ENCODE peak calls at places on chromosomes 5 and 9, in six cellular contexts. C, T, M, V, A and I are unnamed samples.

GRCh38 chr9:105157178-105157583 is 87.3 kb upstream of the SLC44A1 start:
- DNase-seq in C (peak), T (peak), V (peak), M (peak), A (peak), I (peak)

GRCh38 chr9:72628191-72628590 is 106.8 kb downstream of the TMC1 start:
- DNase-seq in C (no peak), T (no peak), M (no peak), V (no peak), A (no peak), I (no peak)

GRCh38 chr5:42225009-42225408 is 198.2 kb upstream of the GHR start:
- DNase-seq in T (no peak), M (no peak), A (no peak), C (no peak), V (no peak), I (no peak)

GRCh38 chr5:1732238-1732880 is 67.3 kb downstream of the MRPL36 start:
- DNase-seq in T (no peak), A (no peak), M (no peak), V (no peak), C (peak), I (no peak)

GRCh38 chr5:176161431-176161830 is 76.8 kb upstream of the SIMC1 start:
- DNase-seq in A (no peak), M (no peak), T (no peak), V (no peak), C (no peak), I (no peak)

GRCh38 chr9:113649054-113649453 is 185.5 kb downstream of the RGS3 start:
- DNase-seq in A (peak), V (peak), C (peak), M (peak), T (peak), I (no peak)

GRCh38 chr9:37362430-37362829 is 60.1 kb upstream of the GRHPR start:
- DNase-seq in M (no peak), V (no peak), T (no peak), C (no peak), A (no peak), I (no peak)

GRCh38 chr9:68844196-68844595 is 139.2 kb downstream of the PIP5K1B start:
- DNase-seq in V (no peak), M (no peak), T (no peak), A (no peak), C (no peak), I (no peak)

GRCh38 chr5:40603378-40603777 is 76.3 kb upstream of the PTGER4 start:
- DNase-seq in A (no peak), T (no peak), V (no peak), M (peak), C (no peak), I (no peak)

GRCh38 chr9:92328225-92328624 is 2.5 kb downstream of the CENPP start:
- DNase-seq in T (no peak), A (no peak), M (peak), C (no peak), V (no peak), I (peak)

GRCh38 chr9:24602687-24603352 is 57.1 kb upstream of the IZUMO3 start:
- DNase-seq in V (no peak), M (no peak), T (no peak), C (no peak), A (no peak), I (no peak)

GRCh38 chr5:99060306-99061261 is 131.8 kb upstream of the CHD1 start:
- DNase-seq in T (peak), M (peak), V (peak), A (peak), C (peak), I (peak)

GRCh38 chr9:88478236-88478635 is 56.7 kb upstream of the NXNL2 start:
- DNase-seq in A (no peak), M (peak), C (no peak), T (no peak), V (no peak), I (no peak)

GRCh38 chr5:127944125-127944524 is 139.4 kb upstream of the SLC12A2 start:
- DNase-seq in M (no peak), V (no peak), T (no peak), C (no peak), A (no peak), I (no peak)

GRCh38 chr5:56910123-56910951 is 941 bp downstream of the SETD9 start:
- DNase-seq in A (peak), V (peak), T (peak), M (no peak), C (peak), I (no peak)

GRCh38 chr9:128421474-128422010 is 885 bp downstream of the CERCAM start:
- DNase-seq in C (no peak), A (no peak), M (no peak), T (no peak), V (peak), I (no peak)

GRCh38 chr9:76761448-76761847 is 2.8 kb upstream of the PCA3 start:
- DNase-seq in A (no peak), V (no peak), C (no peak), T (no peak), M (peak), I (peak)

GRCh38 chr5:170491479-170491878 is 12.3 kb upstream of the KCNIP1 start:
- DNase-seq in A (no peak), V (no peak), M (peak), C (no peak), T (no peak), I (peak)

GRCh38 chr5:58149750-58150149 is 310.1 kb downstream of the PLK2 start:
- DNase-seq in V (no peak), M (no peak), T (no peak), C (no peak), A (no peak), I (no peak)

GRCh38 chr9:131580358-131580757 is 35.0 kb downstream of the PRRT1B start:
- DNase-seq in C (no peak), V (no peak), M (no peak), A (no peak), T (peak), I (no peak)

GRCh38 chr5:123673107-123673506 is 161.1 kb downstream of the CSNK1G3 start:
- DNase-seq in V (no peak), A (no peak), M (no peak), C (no peak), T (no peak), I (no peak)

GRCh38 chr9:128159073-128159783 is 837 bp upstream of the BBLN start:
- DNase-seq in V (peak), T (no peak), M (no peak), A (peak), C (no peak), I (no peak)

GRCh38 chr5:30458681-30459080 is 734.8 kb upstream of the CDH6 start:
- DNase-seq in T (no peak), C (no peak), M (no peak), A (no peak), V (no peak), I (no peak)

GRCh38 chr5:6372251-6373080 is 5.9 kb downstream of the MED10 start:
- DNase-seq in A (no peak), M (no peak), C (no peak), V (no peak), T (no peak), I (no peak)

GRCh38 chr9:136888454-136888853 is 2.1 kb downstream of the TRAF2 start:
- DNase-seq in M (no peak), A (no peak), C (no peak), V (no peak), T (no peak), I (no peak)

GRCh38 chr5:90792725-90793124 is 234.1 kb downstream of the ADGRV1 start:
- DNase-seq in V (no peak), A (no peak), C (no peak), T (no peak), M (no peak), I (no peak)

GRCh38 chr9:81787747-81788632 is 98.6 kb upstream of the TLE1 start:
- DNase-seq in M (peak), C (no peak), A (peak), T (peak), V (peak), I (peak)

GRCh38 chr9:128420651-128421473 is at the start of gene CERCAM:
- DNase-seq in T (peak), A (peak), C (peak), M (peak), V (peak), I (peak)

GRCh38 chr5:148733601-148734438 is 79.5 kb upstream of the HTR4 start:
- DNase-seq in V (peak), T (peak), M (peak), C (peak), A (peak), I (no peak)

GRCh38 chr5:169072223-169072622 is 228.7 kb downstream of the SLIT3 start:
- DNase-seq in T (no peak), C (no peak), V (no peak), M (no peak), A (no peak), I (no peak)

GRCh38 chr5:139422307-139422893 is 16.9 kb downstream of the DNAJC18 start:
- DNase-seq in A (no peak), V (no peak), M (peak), T (no peak), C (no peak), I (peak)

GRCh38 chr5:101418735-101419134 is 515.7 kb upstream of the ST8SIA4 start:
- DNase-seq in V (no peak), A (no peak), C (no peak), M (no peak), T (no peak), I (no peak)

GRCh38 chr9:97983524-97984187 is 515 bp downstream of the ANP32B start:
- DNase-seq in C (peak), V (peak), A (peak), T (peak), M (peak), I (peak)

GRCh38 chr9:125551781-125552180 is 155.2 kb downstream of the MAPKAP1 start:
- DNase-seq in T (no peak), C (no peak), A (no peak), V (no peak), M (no peak), I (no peak)
- TF ChIP-seq POLR2A in T (no peak), C (no peak), A (no peak), V (no peak), M (no peak), I (no peak)

DNA sequence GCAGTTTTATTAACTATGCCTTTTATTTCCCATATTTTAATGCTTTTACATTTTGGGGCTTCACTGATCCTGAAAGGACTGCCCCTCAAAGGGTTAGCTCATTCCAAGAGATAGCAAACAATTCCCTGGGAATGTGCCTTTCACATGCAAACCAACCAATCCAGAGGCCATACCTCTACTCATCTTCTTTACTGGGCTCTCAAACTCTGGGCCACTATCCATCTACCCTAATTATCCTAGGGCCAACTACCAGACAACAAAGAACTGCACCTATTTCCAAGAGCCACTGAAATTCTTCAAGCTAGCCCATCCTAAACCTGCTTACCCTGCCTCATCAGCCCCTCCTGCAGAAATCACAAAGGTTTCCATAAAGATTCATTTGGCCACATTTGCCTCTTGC is 364.7 kb downstream of the CDH12 start:
- DNase-seq in C (no peak), V (no peak), T (no peak), M (no peak), A (no peak), I (no peak)
- TF ChIP-seq POLR2A in C (no peak), V (no peak), T (no peak), M (no peak), A (no peak), I (no peak)

DNA sequence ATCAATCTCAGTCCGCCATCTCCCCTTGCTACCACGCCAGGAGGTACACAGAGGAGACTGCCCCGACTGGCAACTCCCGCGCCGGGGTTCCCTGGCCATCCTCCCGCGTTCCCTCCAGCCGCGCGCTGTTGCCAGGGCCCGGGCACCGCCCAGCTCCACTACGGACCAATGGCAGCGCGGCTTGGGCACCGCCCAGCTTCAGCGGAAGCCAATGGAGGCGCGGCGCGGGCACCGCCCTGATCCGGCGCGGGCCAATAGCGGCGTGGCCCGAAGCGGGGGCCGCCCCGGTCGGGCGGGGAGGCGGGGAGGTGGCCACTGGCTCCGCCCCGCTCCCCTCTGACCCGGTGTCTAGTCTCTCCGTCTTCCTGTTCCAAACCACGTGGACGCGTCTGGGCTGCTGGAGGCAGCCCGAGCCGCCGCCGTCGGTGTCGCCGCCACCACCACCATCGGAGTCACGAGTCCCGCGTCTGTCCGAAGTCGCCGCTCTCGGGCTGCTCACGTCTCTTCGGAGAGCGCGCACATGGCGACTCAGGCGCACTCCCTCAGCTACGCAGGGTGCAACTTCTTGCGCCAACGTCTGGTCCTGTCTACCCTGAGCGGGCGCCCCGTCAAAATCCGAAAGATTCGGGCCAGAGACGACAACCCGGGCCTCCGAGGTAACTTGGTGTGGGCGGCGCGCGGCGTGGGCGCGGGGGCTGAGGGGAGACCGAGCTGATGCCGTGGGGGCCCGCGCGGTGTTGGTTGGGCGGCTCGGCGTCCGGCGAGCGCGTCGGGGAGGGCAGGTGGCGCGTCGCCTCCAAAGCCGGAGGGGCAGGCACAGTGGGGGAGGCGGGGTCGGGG is at the start of gene RCL1:
- DNase-seq in M (peak), V (peak), A (peak), T (peak), C (peak), I (peak)
- TF ChIP-seq POLR2A in M (peak), V (peak), A (peak), T (peak), C (peak), I (peak)

GRCh38 chr5:178211095-178212048 is 7.0 kb downstream of the HNRNPAB start:
- DNase-seq in V (no peak), A (no peak), M (no peak), C (peak), T (peak), I (no peak)
- TF ChIP-seq POLR2A in V (no peak), A (no peak), M (peak), C (no peak), T (no peak), I (no peak)

GRCh38 chr9:132877818-132878694 is at the start of gene AK8:
- DNase-seq in M (peak), A (peak), T (peak), C (peak), V (peak), I (peak)
- TF ChIP-seq POLR2A in M (peak), A (peak), T (no peak), C (no peak), V (peak), I (peak)

DNA sequence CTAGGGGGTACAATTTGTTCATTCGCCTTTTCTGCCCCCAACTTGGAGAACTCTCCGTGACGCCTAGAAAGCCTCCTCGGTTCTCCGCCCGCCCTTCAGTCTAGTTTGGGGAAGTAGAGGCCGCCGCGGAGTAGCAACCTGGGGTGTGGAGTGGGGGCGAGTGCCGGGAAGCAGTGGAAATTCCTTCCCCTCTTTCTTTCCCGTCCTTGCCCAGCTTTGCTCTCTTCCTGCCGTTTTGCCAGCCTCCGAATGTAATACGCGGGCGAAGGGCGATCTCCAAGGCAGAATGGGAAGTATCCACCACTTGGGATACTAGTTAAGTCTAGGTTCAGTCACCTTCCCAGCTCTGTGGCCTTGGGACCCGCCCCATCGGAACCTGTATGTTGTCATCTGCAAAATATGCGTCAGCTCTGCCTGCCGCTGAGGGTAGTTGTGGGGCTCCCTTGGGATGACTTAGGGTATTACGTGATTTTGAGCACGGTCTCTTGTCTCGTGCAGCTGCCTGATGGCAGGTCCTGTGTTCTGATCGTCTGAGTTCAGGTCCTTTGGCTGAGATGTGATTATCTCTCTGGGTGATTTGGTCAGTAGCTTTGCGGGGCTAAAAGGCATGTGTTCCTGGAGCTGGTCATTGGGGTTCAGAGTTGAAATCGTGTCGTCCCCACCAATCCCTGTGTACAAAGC is 726 bp downstream of the PAM start:
- DNase-seq in V (peak), M (peak), C (peak), T (peak), A (peak), I (peak)
- TF ChIP-seq POLR2A in V (peak), M (no peak), C (no peak), T (no peak), A (peak), I (peak)